ENCODE peak calls at places on chromosome 13, in six cellular contexts. I is IMR-90, P is GM12865, G is AG04450, V is thoracic aorta, H is psoas muscle. A is an unnamed sample.

GRCh38 chr13:87093399-87093798 is 577.8 kb upstream of the SLITRK5 start:
- DNase-seq in I (peak; percentile 75), P (no peak), G (no peak), V (no peak), H (no peak), A (no peak)

GRCh38 chr13:33676045-33676699 is 141.8 kb upstream of the RFC3 start:
- DNase-seq in I (no peak), P (no peak), G (no peak), V (no peak), H (no peak), A (no peak)

GRCh38 chr13:49112782-49113525 is 107.2 kb upstream of the MLNR start:
- DNase-seq in I (peak; percentile 4), P (no peak), G (no peak), V (no peak), H (no peak), A (peak; percentile 71)

GRCh38 chr13:99357149-99357596 is 50.0 kb upstream of the GPR183 start:
- DNase-seq in I (peak; percentile 91), P (peak; percentile 75), G (peak; percentile 36), V (no peak), H (peak; percentile 39), A (no peak)

GRCh38 chr13:64333888-64334287 is 2896.2 kb downstream of the PCDH9 start:
- DNase-seq in I (no peak), P (no peak), G (no peak), V (no peak), H (no peak), A (no peak)

GRCh38 chr13:49627831-49628652 is at the start of gene ARL11:
- DNase-seq in I (no peak), P (peak; percentile 89), G (no peak), V (no peak), H (peak; percentile 75), A (peak; percentile 96)

GRCh38 chr13:76798037-76798436 is 88.2 kb downstream of the KCTD12 start:
- DNase-seq in I (no peak), P (peak; percentile 20), G (no peak), V (no peak), H (no peak), A (peak; percentile 36)

GRCh38 chr13:74730556-74731331 is 596.5 kb upstream of the KLF12 start:
- DNase-seq in I (no peak), P (no peak), G (no peak), V (no peak), H (no peak), A (no peak)

GRCh38 chr13:79604752-79605151 is 123.8 kb downstream of the NDFIP2 start:
- DNase-seq in I (no peak), P (no peak), G (no peak), V (no peak), H (no peak), A (peak; percentile 8)

GRCh38 chr13:31409678-31410356 is 210.0 kb downstream of the B3GLCT start:
- DNase-seq in I (no peak), P (no peak), G (no peak), V (no peak), H (no peak), A (no peak)

GRCh38 chr13:23980160-23980551 is 82.9 kb upstream of the C1QTNF9B start:
- DNase-seq in I (peak; percentile 82), P (peak; percentile 88), G (peak; percentile 46), V (peak; percentile 46), H (peak; percentile 89), A (peak; percentile 87)

GRCh38 chr13:67224148-67224846 is 5.8 kb downstream of the PCDH9 start:
- DNase-seq in I (peak; percentile 82), P (peak; percentile 46), G (peak; percentile 68), V (peak; percentile 33), H (peak; percentile 82), A (peak; percentile 72)
- H3K4me3 ChIP-seq in I (no peak overlapping the region), P (no peak overlapping the region), G (peak overlapping the region; percentile 27), V (peak overlapping the region; percentile 62), H (peak overlapping the region; percentile 45), A (no peak overlapping the region)

GRCh38 chr13:59754411-59754810 is 409.3 kb downstream of the DIAPH3 start:
- DNase-seq in I (no peak), P (peak; percentile 18), G (no peak), V (no peak), H (no peak), A (no peak)

GRCh38 chr13:59747529-59747928 is 416.2 kb downstream of the DIAPH3 start:
- DNase-seq in I (no peak), P (peak; percentile 20), G (no peak), V (no peak), H (no peak), A (peak; percentile 25)

GRCh38 chr13:59755647-59756290 is 408.0 kb downstream of the DIAPH3 start:
- DNase-seq in I (no peak), P (peak; percentile 22), G (no peak), V (no peak), H (no peak), A (no peak)

GRCh38 chr13:59746291-59746962 is 417.3 kb downstream of the DIAPH3 start:
- DNase-seq in I (peak; percentile 62), P (peak; percentile 19), G (peak; percentile 1), V (no peak), H (no peak), A (no peak)

DNA sequence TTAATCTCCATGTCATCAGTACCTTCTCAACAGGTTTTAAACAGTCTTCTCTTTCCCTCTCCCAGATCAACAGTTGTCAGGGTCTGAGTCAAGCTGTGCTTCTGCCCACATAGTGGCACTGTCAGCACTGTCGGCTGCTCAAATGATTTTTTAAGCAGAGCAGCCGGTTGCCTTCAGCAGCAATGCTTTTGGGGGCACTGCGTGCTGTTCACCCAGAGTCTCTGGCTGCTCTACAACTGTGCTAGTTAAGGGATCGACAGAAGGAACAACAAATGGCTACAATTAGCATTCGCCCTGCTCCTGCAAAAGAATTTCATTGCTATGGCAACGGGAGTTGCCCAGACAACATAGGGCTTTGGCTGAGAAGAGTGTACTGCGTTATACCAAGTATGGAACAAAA is 412.9 kb downstream of the DIAPH3 start:
- DNase-seq in I (peak; percentile 57), P (no peak), G (peak; percentile 13), V (no peak), H (no peak), A (no peak)
- H3K4me3 ChIP-seq in I (no peak overlapping the region), P (no peak overlapping the region), G (peak overlapping the region; percentile 18), V (peak overlapping the region; percentile 48), H (no peak overlapping the region), A (no peak overlapping the region)

GRCh38 chr13:97235549-97236206 is 13.5 kb downstream of the MBNL2 start:
- DNase-seq in I (no peak), P (no peak), G (no peak), V (no peak), H (no peak), A (no peak)

GRCh38 chr13:97234236-97234635 is 12.1 kb downstream of the MBNL2 start:
- DNase-seq in I (no peak), P (no peak), G (no peak), V (no peak), H (no peak), A (no peak)

GRCh38 chr13:97237388-97237787 is 15.3 kb downstream of the MBNL2 start:
- DNase-seq in I (no peak), P (no peak), G (no peak), V (no peak), H (no peak), A (no peak)

GRCh38 chr13:97233499-97233898 is 11.4 kb downstream of the MBNL2 start:
- DNase-seq in I (no peak), P (no peak), G (no peak), V (no peak), H (no peak), A (no peak)

DNA sequence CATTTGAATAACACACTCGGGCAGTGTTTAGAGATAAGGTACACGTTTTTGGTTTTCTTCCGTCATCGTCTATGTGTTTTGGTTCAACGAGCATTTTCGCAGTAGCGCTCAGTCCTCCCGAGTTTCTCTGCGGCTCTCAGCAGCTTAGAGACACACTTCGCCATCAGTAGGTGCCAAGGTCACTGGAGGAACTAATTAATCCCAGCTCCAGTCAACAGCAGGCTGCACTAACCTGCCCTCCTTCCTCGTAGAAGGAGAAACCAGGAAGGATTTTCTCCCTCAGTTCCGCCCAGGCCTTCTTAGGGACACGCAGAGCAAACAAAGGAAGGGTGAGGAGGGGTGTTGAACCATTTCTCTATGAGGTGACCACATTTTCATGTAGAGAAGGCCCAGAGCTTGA is 12.6 kb downstream of the MBNL2 start:
- DNase-seq in I (no peak), P (no peak), G (no peak), V (no peak), H (no peak), A (no peak)
- H3K4me3 ChIP-seq in I (no peak overlapping the region), P (no peak overlapping the region), G (no peak overlapping the region), V (no peak overlapping the region), H (no peak overlapping the region), A (no peak overlapping the region)

GRCh38 chr13:108026671-108027410 is 188.5 kb downstream of the LIG4 start:
- DNase-seq in I (no peak), P (no peak), G (no peak), V (no peak), H (no peak), A (no peak)
- H3K4me3 ChIP-seq in I (no peak overlapping the region), P (no peak overlapping the region), G (no peak overlapping the region), V (no peak overlapping the region), H (no peak overlapping the region), A (no peak overlapping the region)

DNA sequence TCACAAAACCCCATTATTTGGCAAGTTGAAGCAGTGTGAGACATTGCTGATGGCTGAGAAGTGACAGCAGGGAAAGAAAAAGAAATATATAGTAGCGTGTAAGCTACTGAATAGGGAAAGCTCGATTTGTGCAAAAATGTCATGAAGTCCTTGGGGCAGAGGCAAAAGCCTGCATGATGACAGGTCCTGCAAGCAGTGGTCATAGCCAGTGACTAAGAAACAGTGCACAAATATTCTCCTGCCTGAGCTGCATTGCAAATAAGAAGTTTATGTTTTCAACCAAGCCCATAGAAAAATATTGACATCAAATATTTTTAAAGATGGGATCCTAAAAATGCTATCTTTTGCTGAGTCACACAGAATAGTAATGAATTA is 270.0 kb downstream of the SLITRK6 start:
- DNase-seq in I (peak; percentile 44), P (no peak), G (no peak), V (no peak), H (no peak), A (no peak)
- H3K4me3 ChIP-seq in I (no peak overlapping the region), P (no peak overlapping the region), G (no peak overlapping the region), V (no peak overlapping the region), H (no peak overlapping the region), A (no peak overlapping the region)

GRCh38 chr13:109779074-109779473 is 7.3 kb downstream of the IRS2 start:
- DNase-seq in I (no peak), P (no peak), G (no peak), V (no peak), H (no peak), A (peak; percentile 71)

GRCh38 chr13:109776575-109776974 is 9.8 kb downstream of the IRS2 start:
- DNase-seq in I (peak; percentile 33), P (no peak), G (no peak), V (no peak), H (no peak), A (no peak)

GRCh38 chr13:109780880-109781383 is 5.5 kb downstream of the IRS2 start:
- DNase-seq in I (no peak), P (no peak), G (no peak), V (no peak), H (peak; percentile 32), A (no peak)

GRCh38 chr13:109779876-109780516 is 6.4 kb downstream of the IRS2 start:
- DNase-seq in I (no peak), P (no peak), G (no peak), V (no peak), H (no peak), A (no peak)

GRCh38 chr13:109778102-109778542 is 8.3 kb downstream of the IRS2 start:
- DNase-seq in I (peak; percentile 39), P (no peak), G (no peak), V (no peak), H (no peak), A (peak; percentile 60)
- H3K4me3 ChIP-seq in I (no peak overlapping the region), P (no peak overlapping the region), G (no peak overlapping the region), V (peak overlapping the region; percentile 80), H (peak overlapping the region; percentile 64), A (peak overlapping the region; percentile 68)

A was measured in NB4.